ENCODE peak calls at places on chromosomes 1 and 21, in ten cellular contexts. One of them, this sample, is unnamed.

GRCh38 chr1:78427506-78427905 is 63.3 kb upstream of the PTGFR start:
- DNase-seq in mucosa of gallbladder: no peak
- DNase-seq in GF-D8: no peak
- DNase-seq in Daoy: no peak
- DNase-seq in HEK293T: no peak
- DNase-seq in ACHN: no peak
- DNase-seq in fibroblast of the aortic adventitia: peak
- DNase-seq in kidney epithelial cell: no peak
- DNase-seq in neural crest cell: no peak
- DNase-seq in SW 1271: no peak
- DNase-seq in this sample: no peak

GRCh38 chr21:42301371-42302291 is 13.6 kb downstream of the TFF3 start:
- DNase-seq in fibroblast of the aortic adventitia: no peak
- DNase-seq in mucosa of gallbladder: no peak
- DNase-seq in GF-D8: peak
- DNase-seq in kidney epithelial cell: no peak
- DNase-seq in Daoy: no peak
- DNase-seq in HEK293T: no peak
- DNase-seq in neural crest cell: no peak
- DNase-seq in ACHN: no peak
- DNase-seq in SW 1271: no peak
- DNase-seq in this sample: no peak

GRCh38 chr1:218739426-218739825 is 394.3 kb downstream of the TGFB2 start:
- DNase-seq in mucosa of gallbladder: peak
- DNase-seq in GF-D8: no peak
- DNase-seq in ACHN: no peak
- DNase-seq in neural crest cell: no peak
- DNase-seq in Daoy: no peak
- DNase-seq in fibroblast of the aortic adventitia: peak
- DNase-seq in SW 1271: no peak
- DNase-seq in kidney epithelial cell: no peak
- DNase-seq in HEK293T: no peak
- DNase-seq in this sample: no peak

GRCh38 chr1:53547321-53547720 is 88.1 kb downstream of the DMRTB1 start:
- DNase-seq in Daoy: no peak
- DNase-seq in kidney epithelial cell: no peak
- DNase-seq in neural crest cell: no peak
- DNase-seq in ACHN: no peak
- DNase-seq in GF-D8: no peak
- DNase-seq in HEK293T: no peak
- DNase-seq in fibroblast of the aortic adventitia: no peak
- DNase-seq in SW 1271: no peak
- DNase-seq in mucosa of gallbladder: no peak
- DNase-seq in this sample: no peak

GRCh38 chr1:41783189-41783639 is 135.5 kb downstream of the HIVEP3 start:
- DNase-seq in HEK293T: no peak
- DNase-seq in kidney epithelial cell: peak
- DNase-seq in ACHN: peak
- DNase-seq in GF-D8: no peak
- DNase-seq in Daoy: peak
- DNase-seq in mucosa of gallbladder: no peak
- DNase-seq in SW 1271: no peak
- DNase-seq in neural crest cell: no peak
- DNase-seq in fibroblast of the aortic adventitia: peak
- DNase-seq in this sample: no peak

GRCh38 chr21:28215214-28215954 is 777.3 kb downstream of the LTN1 start:
- DNase-seq in ACHN: no peak
- DNase-seq in kidney epithelial cell: no peak
- DNase-seq in neural crest cell: no peak
- DNase-seq in Daoy: peak
- DNase-seq in HEK293T: no peak
- DNase-seq in GF-D8: no peak
- DNase-seq in fibroblast of the aortic adventitia: peak
- DNase-seq in SW 1271: no peak
- DNase-seq in mucosa of gallbladder: no peak
- DNase-seq in this sample: no peak

GRCh38 chr1:78092686-78093085 is 46.9 kb downstream of the GIPC2 start:
- DNase-seq in SW 1271: no peak
- DNase-seq in kidney epithelial cell: no peak
- DNase-seq in mucosa of gallbladder: no peak
- DNase-seq in Daoy: peak
- DNase-seq in ACHN: peak
- DNase-seq in HEK293T: no peak
- DNase-seq in GF-D8: no peak
- DNase-seq in fibroblast of the aortic adventitia: no peak
- DNase-seq in neural crest cell: no peak
- DNase-seq in this sample: no peak

GRCh38 chr1:159705251-159705910 is 9.0 kb downstream of the CRP start:
- DNase-seq in ACHN: no peak
- DNase-seq in kidney epithelial cell: no peak
- DNase-seq in GF-D8: no peak
- DNase-seq in SW 1271: no peak
- DNase-seq in mucosa of gallbladder: peak
- DNase-seq in fibroblast of the aortic adventitia: no peak
- DNase-seq in Daoy: no peak
- DNase-seq in HEK293T: no peak
- DNase-seq in neural crest cell: no peak
- DNase-seq in this sample: no peak

GRCh38 chr1:98046031-98046641 is 125.3 kb upstream of the DPYD start:
- DNase-seq in ACHN: no peak
- DNase-seq in SW 1271: no peak
- DNase-seq in mucosa of gallbladder: peak
- DNase-seq in GF-D8: no peak
- DNase-seq in HEK293T: no peak
- DNase-seq in neural crest cell: no peak
- DNase-seq in fibroblast of the aortic adventitia: peak
- DNase-seq in kidney epithelial cell: no peak
- DNase-seq in Daoy: peak
- DNase-seq in this sample: no peak

This sample was measured in CD8-positive, alpha-beta memory T cell.